ENCODE peak calls at places on chromosomes 2 and 18, in nine cellular contexts. One of them, this sample, is unnamed. For H3K36me3 and H3K9me3, the result is how much of the 10 kb centered on the place peaks cover.

GRCh38 chr2:9877026-9877425 is 33.8 kb downstream of the TAF1B start:
- DNase-seq in HCT116: no peak
- DNase-seq in lower lobe of right lung: no peak
- DNase-seq in DND-41: no peak
- DNase-seq in SJSA1: no peak
- DNase-seq in PC-3: no peak
- DNase-seq in cardiac muscle cell: no peak
- DNase-seq in uterus: no peak
- DNase-seq in aorta: no peak
- DNase-seq in this sample: no peak

GRCh38 chr18:59268127-59268721 is 5.0 kb downstream of the RAX start:
- DNase-seq in HCT116: no peak
- DNase-seq in lower lobe of right lung: no peak
- DNase-seq in DND-41: no peak
- DNase-seq in SJSA1: no peak
- DNase-seq in PC-3: no peak
- DNase-seq in cardiac muscle cell: no peak
- DNase-seq in uterus: no peak
- DNase-seq in aorta: no peak
- DNase-seq in this sample: no peak

GRCh38 chr2:98899041-98899702 is 36.9 kb downstream of the CRACDL start:
- DNase-seq in HCT116: no peak
- DNase-seq in lower lobe of right lung: peak
- DNase-seq in DND-41: no peak
- DNase-seq in SJSA1: no peak
- DNase-seq in PC-3: no peak
- DNase-seq in cardiac muscle cell: no peak
- DNase-seq in uterus: no peak
- DNase-seq in aorta: no peak
- DNase-seq in this sample: no peak

GRCh38 chr2:165969227-165969626 is 15.7 kb upstream of the TTC21B start:
- DNase-seq in HCT116: no peak
- DNase-seq in lower lobe of right lung: no peak
- DNase-seq in DND-41: no peak
- DNase-seq in SJSA1: no peak
- DNase-seq in PC-3: no peak
- DNase-seq in cardiac muscle cell: peak
- DNase-seq in uterus: no peak
- DNase-seq in aorta: no peak
- DNase-seq in this sample: no peak

GRCh38 chr2:44528595-44528994 is 166.8 kb downstream of the CAMKMT start:
- DNase-seq in HCT116: no peak
- DNase-seq in lower lobe of right lung: no peak
- DNase-seq in DND-41: no peak
- DNase-seq in SJSA1: peak
- DNase-seq in PC-3: peak
- DNase-seq in cardiac muscle cell: peak
- DNase-seq in uterus: no peak
- DNase-seq in aorta: no peak
- DNase-seq in this sample: no peak

GRCh38 chr2:219018726-219019125 is 22.6 kb downstream of the CFAP65 start:
- DNase-seq in HCT116: no peak
- DNase-seq in lower lobe of right lung: peak
- DNase-seq in DND-41: no peak
- DNase-seq in SJSA1: no peak
- DNase-seq in PC-3: no peak
- DNase-seq in cardiac muscle cell: no peak
- DNase-seq in uterus: no peak
- DNase-seq in aorta: peak
- DNase-seq in this sample: no peak

GRCh38 chr2:235544687-235544965 is 50.8 kb downstream of the AGAP1 start:
- DNase-seq in HCT116: no peak
- DNase-seq in lower lobe of right lung: no peak
- DNase-seq in DND-41: no peak
- DNase-seq in SJSA1: no peak
- DNase-seq in PC-3: peak
- DNase-seq in cardiac muscle cell: no peak
- DNase-seq in uterus: no peak
- DNase-seq in aorta: no peak
- DNase-seq in this sample: no peak

GRCh38 chr2:76679025-76679396 is 843.2 kb downstream of the LRRTM4 start:
- DNase-seq in HCT116: no peak
- DNase-seq in lower lobe of right lung: no peak
- DNase-seq in DND-41: no peak
- DNase-seq in SJSA1: no peak
- DNase-seq in PC-3: no peak
- DNase-seq in cardiac muscle cell: no peak
- DNase-seq in uterus: no peak
- DNase-seq in aorta: no peak
- DNase-seq in this sample: no peak

DNA sequence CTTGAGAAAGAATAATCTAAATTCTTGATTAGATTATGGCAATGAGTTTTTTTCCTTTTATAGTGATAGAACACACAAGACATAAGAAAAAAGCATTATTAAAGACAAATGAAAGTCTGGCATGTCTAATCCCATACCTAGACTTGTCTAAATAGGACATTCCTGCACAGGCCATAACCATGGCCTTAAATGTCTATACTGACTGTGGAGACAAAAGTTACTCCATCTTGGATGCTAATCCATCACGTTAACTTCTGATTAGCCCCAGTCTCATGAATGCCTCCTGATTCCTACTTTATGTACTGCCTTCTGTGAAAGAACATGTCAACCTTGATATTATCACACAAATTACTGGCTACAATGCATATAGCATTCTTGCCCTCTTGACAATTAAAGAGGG is 23.6 kb downstream of the ORC2 start:
- DNase-seq in HCT116: no peak
- DNase-seq in lower lobe of right lung: no peak
- DNase-seq in DND-41: no peak
- DNase-seq in SJSA1: no peak
- DNase-seq in PC-3: no peak
- DNase-seq in cardiac muscle cell: no peak
- DNase-seq in uterus: no peak
- DNase-seq in aorta: no peak
- DNase-seq in this sample: no peak
- H3K36me3 ChIP-seq in HCT116: under half
- H3K36me3 ChIP-seq in lower lobe of right lung: half or more
- H3K36me3 ChIP-seq in DND-41: half or more
- H3K36me3 ChIP-seq in SJSA1: half or more
- H3K36me3 ChIP-seq in PC-3: under half
- H3K36me3 ChIP-seq in cardiac muscle cell: half or more
- H3K36me3 ChIP-seq in uterus: under half
- H3K36me3 ChIP-seq in aorta: under half
- H3K36me3 ChIP-seq in this sample: under half

DNA sequence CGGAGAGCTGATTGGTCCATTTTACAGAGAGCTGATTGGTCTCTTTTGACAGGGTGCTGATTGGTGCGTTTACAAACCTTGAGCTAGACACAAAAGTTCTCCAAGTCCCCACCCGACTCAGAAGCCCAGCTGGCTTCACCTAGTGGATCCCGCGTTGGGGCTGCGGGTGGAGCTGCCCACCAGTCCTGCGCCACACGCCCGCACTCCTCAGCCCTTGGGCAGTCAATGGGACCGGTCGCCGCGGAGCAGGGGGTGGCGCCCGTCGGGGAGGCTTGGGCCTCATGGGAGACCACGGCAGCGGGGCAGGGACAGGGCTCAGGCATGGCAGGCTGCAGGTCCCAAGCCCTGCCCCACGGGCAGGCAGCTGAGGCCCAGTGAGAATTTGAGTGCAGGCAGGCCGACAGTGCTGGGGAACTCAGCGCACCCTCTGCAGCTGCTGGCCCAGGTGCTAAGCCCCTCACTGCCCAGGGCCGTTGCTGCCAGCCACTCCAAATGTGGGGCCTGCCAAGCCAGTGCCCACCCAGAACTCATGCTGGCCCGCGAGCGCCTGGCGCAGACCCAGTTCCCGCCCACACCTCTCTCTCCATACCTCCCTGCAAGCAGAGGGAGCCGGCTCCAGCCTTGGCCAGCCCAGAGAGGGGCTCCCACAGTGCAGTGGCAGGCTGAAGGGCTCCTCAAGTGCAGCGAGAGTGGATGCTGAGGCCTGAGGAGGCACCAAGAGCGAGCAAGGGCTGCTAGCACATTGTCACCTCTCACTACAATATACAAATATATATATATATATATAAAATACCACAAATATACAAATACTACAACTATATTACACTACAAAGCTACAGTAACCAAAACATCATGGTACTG is 100.7 kb downstream of the SPIRE1 start:
- DNase-seq in HCT116: no peak
- DNase-seq in lower lobe of right lung: no peak
- DNase-seq in DND-41: no peak
- DNase-seq in SJSA1: no peak
- DNase-seq in PC-3: no peak
- DNase-seq in cardiac muscle cell: no peak
- DNase-seq in uterus: no peak
- DNase-seq in aorta: peak
- DNase-seq in this sample: no peak
- H3K9me3 ChIP-seq in HCT116: under half
- H3K9me3 ChIP-seq in lower lobe of right lung: under half
- H3K9me3 ChIP-seq in DND-41: under half
- H3K9me3 ChIP-seq in SJSA1: under half
- H3K9me3 ChIP-seq in PC-3: under half
- H3K9me3 ChIP-seq in cardiac muscle cell: under half
- H3K9me3 ChIP-seq in uterus: under half
- H3K9me3 ChIP-seq in aorta: under half
- H3K9me3 ChIP-seq in this sample: under half

GRCh38 chr2:182066439-182067061 is 80.9 kb downstream of the PPP1R1C start:
- DNase-seq in HCT116: no peak
- DNase-seq in lower lobe of right lung: no peak
- DNase-seq in DND-41: no peak
- DNase-seq in SJSA1: peak
- DNase-seq in PC-3: peak
- DNase-seq in cardiac muscle cell: peak
- DNase-seq in uterus: no peak
- DNase-seq in aorta: no peak
- DNase-seq in this sample: no peak

GRCh38 chr2:182062329-182062972 is 76.8 kb downstream of the PPP1R1C start:
- DNase-seq in HCT116: no peak
- DNase-seq in lower lobe of right lung: no peak
- DNase-seq in DND-41: no peak
- DNase-seq in SJSA1: no peak
- DNase-seq in PC-3: no peak
- DNase-seq in cardiac muscle cell: no peak
- DNase-seq in uterus: no peak
- DNase-seq in aorta: no peak
- DNase-seq in this sample: no peak

GRCh38 chr2:182067393-182067792 is 81.7 kb downstream of the PPP1R1C start:
- DNase-seq in HCT116: no peak
- DNase-seq in lower lobe of right lung: no peak
- DNase-seq in DND-41: no peak
- DNase-seq in SJSA1: no peak
- DNase-seq in PC-3: no peak
- DNase-seq in cardiac muscle cell: no peak
- DNase-seq in uterus: no peak
- DNase-seq in aorta: no peak
- DNase-seq in this sample: no peak

GRCh38 chr2:182061739-182062138 is 76.1 kb downstream of the PPP1R1C start:
- DNase-seq in HCT116: no peak
- DNase-seq in lower lobe of right lung: no peak
- DNase-seq in DND-41: no peak
- DNase-seq in SJSA1: no peak
- DNase-seq in PC-3: no peak
- DNase-seq in cardiac muscle cell: no peak
- DNase-seq in uterus: no peak
- DNase-seq in aorta: no peak
- DNase-seq in this sample: no peak

DNA sequence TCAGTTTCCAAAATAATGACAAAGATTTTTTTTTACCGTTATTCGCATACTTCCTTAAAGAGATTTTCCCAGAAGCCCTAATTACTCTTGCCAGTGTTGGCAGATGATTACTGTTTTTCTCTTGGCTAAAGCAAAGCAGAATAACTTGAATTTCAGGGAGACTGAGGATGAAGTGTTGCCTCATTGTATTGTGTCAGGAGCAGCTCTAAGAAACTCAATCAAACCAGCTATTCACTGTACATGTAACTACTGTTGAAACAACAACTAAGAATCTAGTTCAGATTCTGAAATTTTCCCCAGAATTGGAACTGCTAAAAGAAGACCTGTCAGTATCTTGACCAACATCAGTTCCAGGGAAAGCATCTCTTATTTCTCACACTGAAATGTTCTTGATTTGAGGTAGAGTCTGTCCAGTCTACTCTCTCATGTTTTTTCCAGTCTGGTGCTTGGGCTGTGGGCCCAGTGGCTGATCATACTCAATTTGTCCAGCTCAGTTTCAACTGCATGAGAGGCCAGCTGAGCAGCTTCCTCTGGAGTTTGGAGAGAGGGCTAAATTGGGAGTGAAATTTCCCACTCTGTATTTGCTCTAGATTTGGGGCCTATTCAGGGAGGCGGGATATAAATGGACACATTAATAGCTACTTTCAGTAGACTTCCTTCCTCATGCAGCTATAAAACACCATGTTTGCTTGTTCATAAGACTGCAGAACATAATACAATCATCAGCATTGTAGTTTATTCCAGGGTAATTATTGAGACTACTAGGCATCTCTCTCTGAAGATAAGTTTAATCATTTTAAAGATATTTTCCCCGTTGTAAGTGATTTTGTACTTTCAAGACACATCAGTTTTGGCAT is 78.6 kb downstream of the PPP1R1C start:
- DNase-seq in HCT116: no peak
- DNase-seq in lower lobe of right lung: no peak
- DNase-seq in DND-41: no peak
- DNase-seq in SJSA1: no peak
- DNase-seq in PC-3: no peak
- DNase-seq in cardiac muscle cell: no peak
- DNase-seq in uterus: peak
- DNase-seq in aorta: no peak
- DNase-seq in this sample: no peak
- H3K27ac ChIP-seq in HCT116: no peak
- H3K27ac ChIP-seq in lower lobe of right lung: no peak
- H3K27ac ChIP-seq in DND-41: no peak
- H3K27ac ChIP-seq in SJSA1: no peak
- H3K27ac ChIP-seq in PC-3: no peak
- H3K27ac ChIP-seq in cardiac muscle cell: no peak
- H3K27ac ChIP-seq in uterus: peak
- H3K27ac ChIP-seq in aorta: peak
- H3K27ac ChIP-seq in this sample: no peak

DNA sequence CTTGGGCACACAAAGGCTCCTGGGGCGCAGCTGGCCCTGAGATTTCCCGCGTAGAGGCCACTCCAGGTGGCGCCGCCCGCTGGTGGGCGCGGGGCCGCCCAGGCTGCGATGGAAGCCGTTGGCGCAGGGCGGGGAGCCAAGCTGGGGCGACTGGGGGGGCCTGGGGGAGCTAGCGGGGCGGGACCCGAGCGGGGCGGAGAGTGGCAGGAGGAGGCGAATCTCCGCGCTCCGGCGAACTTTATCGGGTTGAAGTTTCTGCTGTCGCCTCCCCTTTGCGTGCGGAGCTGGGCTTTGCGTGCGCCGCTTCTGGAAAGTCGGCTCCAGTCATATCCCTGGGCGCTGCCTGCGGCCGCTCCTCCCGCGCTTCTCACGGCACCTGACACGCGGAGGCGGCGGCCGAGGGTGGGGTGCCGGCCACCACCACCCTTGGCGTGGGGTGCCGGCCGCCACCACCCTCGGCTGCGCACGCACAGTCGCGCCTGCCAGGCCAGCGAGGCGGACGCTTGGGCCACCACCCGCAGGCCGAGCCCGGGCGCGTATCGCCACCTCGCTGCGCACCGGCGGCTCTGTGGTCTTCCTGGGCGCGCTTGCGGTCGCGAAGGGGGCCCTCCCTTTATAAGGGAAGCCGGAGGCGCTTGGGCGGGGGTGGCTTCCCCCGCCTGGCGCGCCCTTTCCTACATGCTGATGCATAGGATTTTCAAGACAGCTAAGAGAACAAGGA is 919 bp upstream of the CYP1B1 start:
- DNase-seq in HCT116: peak
- DNase-seq in lower lobe of right lung: peak
- DNase-seq in DND-41: no peak
- DNase-seq in SJSA1: peak
- DNase-seq in PC-3: peak
- DNase-seq in cardiac muscle cell: peak
- DNase-seq in uterus: peak
- DNase-seq in aorta: peak
- DNase-seq in this sample: no peak
- H3K36me3 ChIP-seq in HCT116: under half
- H3K36me3 ChIP-seq in lower lobe of right lung: under half
- H3K36me3 ChIP-seq in DND-41: under half
- H3K36me3 ChIP-seq in SJSA1: under half
- H3K36me3 ChIP-seq in PC-3: under half
- H3K36me3 ChIP-seq in cardiac muscle cell: under half
- H3K36me3 ChIP-seq in uterus: under half
- H3K36me3 ChIP-seq in aorta: under half
- H3K36me3 ChIP-seq in this sample: under half

This sample was measured in SJCRH30.